ENCODE peak calls at places on chromosomes 6 and 20, in eight cellular contexts. P is stimulated activated CD4-positive, alpha-beta T cell treated with anti-CD3 and anti-CD28 coated beads, Interleukin-1b, Interleukin-23, amount 100 ng/mL, for 24 hours; D is DMS53; V is progenitor cell of endocrine pancreas; I is pancreas; K is mesothelial cell of epicardium; M is neural progenitor cell; N is natural killer cell. Z is an unnamed sample.
A peak's percentile ranks its signal among the peaks of the same experiment; 100 is the strongest.

GRCh38 chr6:3231213-3232016 is 4.0 kb upstream of the TUBB2B start:
- DNase-seq in D (peak; percentile 97), P (no peak), V (peak; percentile 85), M (peak; percentile 92), I (peak; percentile 88), N (no peak), K (peak; percentile 49), Z (no peak)

GRCh38 chr20:10134176-10134575 is 84.5 kb upstream of the SNAP25 start:
- DNase-seq in I (no peak), V (no peak), M (no peak), K (no peak), P (no peak), D (no peak), N (no peak), Z (no peak)

GRCh38 chr6:90457867-90458259 is 129.0 kb downstream of the MAP3K7 start:
- DNase-seq in M (no peak), P (no peak), D (no peak), N (no peak), I (no peak), K (no peak), V (no peak), Z (no peak)

GRCh38 chr6:165231581-165232276 is 77.7 kb downstream of the C6orf118 start:
- DNase-seq in P (no peak), V (no peak), N (no peak), I (no peak), K (no peak), M (peak; percentile 52), D (peak; percentile 71), Z (no peak)

GRCh38 chr6:11309947-11310665 is 77.6 kb upstream of the NEDD9 start:
- DNase-seq in M (peak; percentile 25), I (no peak), V (no peak), D (no peak), K (no peak), P (no peak), N (no peak), Z (no peak)

GRCh38 chr20:62120990-62121775 is 1.1 kb upstream of the LSM14B start:
- DNase-seq in K (no peak), N (no peak), P (no peak), D (peak; percentile 94), V (no peak), I (no peak), M (peak; percentile 18), Z (no peak)

GRCh38 chr6:2514965-2515543 is 235.7 kb downstream of the MYLK4 start:
- DNase-seq in N (no peak), M (no peak), D (no peak), I (no peak), V (no peak), P (no peak), K (no peak), Z (no peak)

GRCh38 chr6:158047120-158047518 is 65.5 kb downstream of the SYNJ2 start:
- DNase-seq in I (no peak), D (no peak), K (no peak), P (peak; percentile 70), V (no peak), N (peak; percentile 38), M (no peak), Z (no peak)

GRCh38 chr6:148947621-148948444 is 201.0 kb downstream of the UST start:
- DNase-seq in M (peak; percentile 83), N (peak; percentile 74), P (peak; percentile 69), V (peak; percentile 77), K (peak; percentile 44), D (peak; percentile 85), I (peak; percentile 75), Z (no peak)

GRCh38 chr20:63296411-63297299 is 3.7 kb downstream of the COL20A1 start:
- DNase-seq in M (peak; percentile 45), N (no peak), D (no peak), K (no peak), V (no peak), P (no peak), I (no peak), Z (no peak)

GRCh38 chr6:105810105-105810921 is 275.8 kb upstream of the PRDM1 start:
- DNase-seq in N (no peak), I (no peak), M (no peak), K (no peak), D (peak; percentile 49), P (peak; percentile 37), V (no peak), Z (peak; percentile 45)

GRCh38 chr6:88623531-88623930 is 339.9 kb downstream of the RNGTT start:
- DNase-seq in K (no peak), P (no peak), D (no peak), N (no peak), I (no peak), V (no peak), M (no peak), Z (no peak)

GRCh38 chr6:62805431-62805830 is 405.8 kb upstream of the FKBP1C start:
- DNase-seq in N (no peak), I (no peak), P (no peak), K (no peak), D (peak; percentile 40), M (no peak), V (no peak), Z (no peak)

GRCh38 chr6:79608334-79609224 is 22.6 kb upstream of the SH3BGRL2 start:
- DNase-seq in P (no peak), M (no peak), V (no peak), K (no peak), I (no peak), N (no peak), D (peak; percentile 68), Z (no peak)

GRCh38 chr20:46568570-46569129 is 18.2 kb upstream of the OCSTAMP start:
- DNase-seq in V (no peak), P (no peak), I (peak; percentile 87), M (no peak), K (peak; percentile 78), N (no peak), D (peak; percentile 87), Z (no peak)

GRCh38 chr20:14700641-14700965 is 363.2 kb upstream of the FLRT3 start:
- DNase-seq in D (peak; percentile 8), P (no peak), V (no peak), N (no peak), K (no peak), M (no peak), I (no peak), Z (no peak)

GRCh38 chr20:51760905-51761544 is 7.2 kb downstream of the ATP9A start:
- DNase-seq in V (no peak), M (peak; percentile 23), D (no peak), I (no peak), N (no peak), P (no peak), K (no peak), Z (no peak)

GRCh38 chr20:57620274-57620990 is at the start of gene ZBP1:
- DNase-seq in N (peak; percentile 62), D (peak; percentile 14), I (no peak), P (no peak), V (no peak), K (no peak), M (no peak), Z (no peak)

GRCh38 chr6:55643868-55644267 is 64.9 kb upstream of the HMGCLL1 start:
- DNase-seq in K (no peak), N (no peak), M (no peak), V (no peak), I (no peak), D (no peak), P (no peak), Z (no peak)

GRCh38 chr6:16511723-16512584 is 249.3 kb downstream of the ATXN1 start:
- DNase-seq in N (no peak), I (peak; percentile 31), K (no peak), P (no peak), V (no peak), D (peak; percentile 8), M (no peak), Z (no peak)

GRCh38 chr6:151445482-151445881 is 6.4 kb downstream of the RMND1 start:
- DNase-seq in M (no peak), K (no peak), N (no peak), I (no peak), P (no peak), D (no peak), V (no peak), Z (peak; percentile 90)